ENCODE peak calls at places on chromosomes 2 and 18, in seven cellular contexts. One of them, this sample, is unnamed.

GRCh38 chr18:73688851-73689659 is 458.6 kb downstream of the FBXO15 start:
- DNase-seq in heart left ventricle: no peak
- DNase-seq in ELR: peak
- DNase-seq in naive B cell: peak
- DNase-seq in left colon: no peak
- DNase-seq in NCI-H2081 treated with DMSO at 0.1 percent for 48 hours: no peak
- DNase-seq in coronary artery: no peak
- DNase-seq in this sample: no peak

GRCh38 chr2:175147196-175147595 is 20.8 kb downstream of the ATF2 start:
- DNase-seq in naive B cell: no peak
- DNase-seq in NCI-H2081 treated with DMSO at 0.1 percent for 48 hours: no peak
- DNase-seq in heart left ventricle: no peak
- DNase-seq in left colon: no peak
- DNase-seq in coronary artery: no peak
- DNase-seq in ELR: peak
- DNase-seq in this sample: no peak

GRCh38 chr2:176784633-176785193 is 427.9 kb upstream of the HNRNPA3 start:
- DNase-seq in left colon: no peak
- DNase-seq in NCI-H2081 treated with DMSO at 0.1 percent for 48 hours: no peak
- DNase-seq in heart left ventricle: no peak
- DNase-seq in naive B cell: no peak
- DNase-seq in coronary artery: no peak
- DNase-seq in ELR: no peak
- DNase-seq in this sample: no peak

GRCh38 chr2:107936427-107937359 is 49.6 kb upstream of the SLC5A7 start:
- DNase-seq in naive B cell: no peak
- DNase-seq in coronary artery: no peak
- DNase-seq in left colon: no peak
- DNase-seq in heart left ventricle: no peak
- DNase-seq in ELR: peak
- DNase-seq in NCI-H2081 treated with DMSO at 0.1 percent for 48 hours: no peak
- DNase-seq in this sample: no peak

GRCh38 chr2:240963065-240963375 is 35.4 kb upstream of the SNED1 start:
- DNase-seq in naive B cell: no peak
- DNase-seq in coronary artery: peak
- DNase-seq in left colon: no peak
- DNase-seq in heart left ventricle: no peak
- DNase-seq in NCI-H2081 treated with DMSO at 0.1 percent for 48 hours: no peak
- DNase-seq in ELR: no peak
- DNase-seq in this sample: no peak

GRCh38 chr2:160289803-160290202 is 89.7 kb upstream of the ITGB6 start:
- DNase-seq in left colon: no peak
- DNase-seq in naive B cell: no peak
- DNase-seq in heart left ventricle: no peak
- DNase-seq in coronary artery: no peak
- DNase-seq in ELR: no peak
- DNase-seq in NCI-H2081 treated with DMSO at 0.1 percent for 48 hours: no peak
- DNase-seq in this sample: no peak

GRCh38 chr2:236794558-236794957 is 224.9 kb downstream of the ACKR3 start:
- DNase-seq in left colon: no peak
- DNase-seq in heart left ventricle: no peak
- DNase-seq in NCI-H2081 treated with DMSO at 0.1 percent for 48 hours: no peak
- DNase-seq in ELR: no peak
- DNase-seq in coronary artery: no peak
- DNase-seq in naive B cell: no peak
- DNase-seq in this sample: no peak

GRCh38 chr2:27316655-27317412 is 6.1 kb downstream of the MPV17 start:
- DNase-seq in heart left ventricle: peak
- DNase-seq in ELR: no peak
- DNase-seq in NCI-H2081 treated with DMSO at 0.1 percent for 48 hours: peak
- DNase-seq in naive B cell: no peak
- DNase-seq in left colon: no peak
- DNase-seq in coronary artery: no peak
- DNase-seq in this sample: no peak

GRCh38 chr2:216559625-216560156 is 61.0 kb downstream of the RPL37A start:
- DNase-seq in ELR: no peak
- DNase-seq in naive B cell: no peak
- DNase-seq in NCI-H2081 treated with DMSO at 0.1 percent for 48 hours: no peak
- DNase-seq in left colon: no peak
- DNase-seq in coronary artery: no peak
- DNase-seq in heart left ventricle: no peak
- DNase-seq in this sample: no peak

GRCh38 chr2:120860579-120860922 is 124.9 kb downstream of the GLI2 start:
- DNase-seq in ELR: no peak
- DNase-seq in coronary artery: no peak
- DNase-seq in heart left ventricle: no peak
- DNase-seq in NCI-H2081 treated with DMSO at 0.1 percent for 48 hours: no peak
- DNase-seq in naive B cell: no peak
- DNase-seq in left colon: no peak
- DNase-seq in this sample: no peak

GRCh38 chr2:109498906-109499305 is 114.9 kb downstream of the SEPTIN10 start:
- DNase-seq in naive B cell: no peak
- DNase-seq in ELR: no peak
- DNase-seq in coronary artery: no peak
- DNase-seq in left colon: no peak
- DNase-seq in NCI-H2081 treated with DMSO at 0.1 percent for 48 hours: no peak
- DNase-seq in heart left ventricle: no peak
- DNase-seq in this sample: no peak

GRCh38 chr2:150219861-150220260 is 267.6 kb downstream of the RND3 start:
- DNase-seq in ELR: no peak
- DNase-seq in naive B cell: no peak
- DNase-seq in NCI-H2081 treated with DMSO at 0.1 percent for 48 hours: no peak
- DNase-seq in left colon: no peak
- DNase-seq in coronary artery: no peak
- DNase-seq in heart left ventricle: no peak
- DNase-seq in this sample: no peak

GRCh38 chr18:11905613-11906012 is 2.5 kb downstream of the MPPE1 start:
- DNase-seq in left colon: no peak
- DNase-seq in NCI-H2081 treated with DMSO at 0.1 percent for 48 hours: no peak
- DNase-seq in ELR: no peak
- DNase-seq in heart left ventricle: no peak
- DNase-seq in naive B cell: no peak
- DNase-seq in coronary artery: no peak
- DNase-seq in this sample: no peak

GRCh38 chr18:68428026-68428425 is 286.9 kb downstream of the TMX3 start:
- DNase-seq in left colon: no peak
- DNase-seq in ELR: peak
- DNase-seq in NCI-H2081 treated with DMSO at 0.1 percent for 48 hours: no peak
- DNase-seq in naive B cell: no peak
- DNase-seq in coronary artery: no peak
- DNase-seq in heart left ventricle: no peak
- DNase-seq in this sample: no peak

GRCh38 chr2:159639712-159640111 is 23.4 kb upstream of the BAZ2B start:
- DNase-seq in heart left ventricle: no peak
- DNase-seq in left colon: no peak
- DNase-seq in ELR: no peak
- DNase-seq in coronary artery: no peak
- DNase-seq in NCI-H2081 treated with DMSO at 0.1 percent for 48 hours: no peak
- DNase-seq in naive B cell: no peak
- DNase-seq in this sample: no peak

GRCh38 chr2:85173909-85174308 is 40.7 kb downstream of the TCF7L1 start:
- DNase-seq in ELR: no peak
- DNase-seq in heart left ventricle: no peak
- DNase-seq in coronary artery: no peak
- DNase-seq in left colon: no peak
- DNase-seq in naive B cell: no peak
- DNase-seq in NCI-H2081 treated with DMSO at 0.1 percent for 48 hours: no peak
- DNase-seq in this sample: no peak

GRCh38 chr2:68689553-68690537 is 44.8 kb upstream of the ARHGAP25 start:
- DNase-seq in heart left ventricle: no peak
- DNase-seq in NCI-H2081 treated with DMSO at 0.1 percent for 48 hours: no peak
- DNase-seq in left colon: no peak
- DNase-seq in naive B cell: peak
- DNase-seq in ELR: no peak
- DNase-seq in coronary artery: no peak
- DNase-seq in this sample: no peak